ENCODE peak calls at places on chromosome 14, in six cellular contexts. N is body of pancreas, O is right lobe of liver, W is stomach, L is vagina, I is ovary. G is an unnamed sample. For H3K36me3, the result is how much of the 10 kb centered on the place peaks cover.

GRCh38 chr14:90140956-90141316 is 79.1 kb downstream of the KCNK13 start:
- DNase-seq in N (no peak), W (no peak), I (no peak), L (no peak), O (no peak), G (no peak)

GRCh38 chr14:52944267-52944666 is 6.6 kb downstream of the FERMT2 start:
- DNase-seq in L (no peak), W (no peak), N (no peak), I (no peak), O (no peak), G (no peak)

GRCh38 chr14:61466249-61466904 is 145.0 kb downstream of the PRKCH start:
- DNase-seq in I (peak), W (no peak), N (peak), L (peak), O (no peak), G (no peak)

GRCh38 chr14:35766700-35767082 is 42.4 kb downstream of the RALGAPA1 start:
- DNase-seq in O (no peak), L (no peak), N (no peak), I (no peak), W (no peak), G (no peak)

GRCh38 chr14:52248057-52248456 is 19.4 kb upstream of the PTGDR start:
- DNase-seq in I (no peak), L (no peak), W (no peak), O (no peak), N (no peak), G (no peak)

GRCh38 chr14:33062476-33062875 is 123.8 kb downstream of the NPAS3 start:
- DNase-seq in I (no peak), L (no peak), W (no peak), N (no peak), O (no peak), G (no peak)

GRCh38 chr14:75303415-75303814 is 24.8 kb downstream of the FOS start:
- DNase-seq in O (peak), L (no peak), W (peak), I (peak), N (peak), G (peak)

GRCh38 chr14:52695481-52696091 is at the start of gene ERO1A:
- DNase-seq in I (peak), W (peak), O (peak), N (peak), L (no peak), G (peak)

GRCh38 chr14:92503756-92504491 is 9.7 kb upstream of the RIN3 start:
- DNase-seq in I (no peak), N (no peak), O (peak), L (no peak), W (no peak), G (no peak)

GRCh38 chr14:81450100-81450531 is 50.0 kb upstream of the STON2 start:
- DNase-seq in W (no peak), O (no peak), I (peak), N (no peak), L (no peak), G (no peak)

GRCh38 chr14:85532981-85533820 is 3.3 kb downstream of the FLRT2 start:
- DNase-seq in W (peak), L (peak), I (peak), O (peak), N (peak), G (peak)

GRCh38 chr14:93036652-93037341 is 78.9 kb downstream of the ITPK1 start:
- DNase-seq in L (no peak), I (peak), W (no peak), N (no peak), O (peak), G (no peak)

GRCh38 chr14:60789656-60790055 is 55.1 kb downstream of the MNAT1 start:
- DNase-seq in O (no peak), I (no peak), L (no peak), N (no peak), W (no peak), G (no peak)

GRCh38 chr14:98325761-98326160 is 946.2 kb downstream of the BCL11B start:
- DNase-seq in N (no peak), I (no peak), O (no peak), W (no peak), L (no peak), G (no peak)

GRCh38 chr14:52241102-52241793 is 26.2 kb upstream of the PTGDR start:
- DNase-seq in L (no peak), O (no peak), N (no peak), I (no peak), W (no peak), G (no peak)

GRCh38 chr14:29805415-29806123 is 122.1 kb downstream of the PRKD1 start:
- DNase-seq in L (no peak), O (peak), W (peak), N (peak), I (peak), G (no peak)

GRCh38 chr14:101876539-101876938 is 87.8 kb upstream of the DYNC1H1 start:
- DNase-seq in O (peak), L (peak), W (peak), N (peak), I (peak), G (peak)

GRCh38 chr14:90198541-90198940 is 57.8 kb upstream of the PSMC1 start:
- DNase-seq in N (no peak), I (no peak), L (no peak), O (no peak), W (no peak), G (no peak)

GRCh38 chr14:95291859-95292542 is 27.7 kb downstream of the CLMN start:
- DNase-seq in L (no peak), O (peak), I (peak), W (peak), N (peak), G (peak)

GRCh38 chr14:50964683-50965390 is 20.6 kb upstream of the PYGL start:
- DNase-seq in L (no peak), W (peak), O (no peak), I (peak), N (peak), G (peak)

GRCh38 chr14:53355581-53356112 is 202.5 kb upstream of the DDHD1 start:
- DNase-seq in I (no peak), L (no peak), N (no peak), W (no peak), O (no peak), G (no peak)

GRCh38 chr14:64550539-64551333 is 975 bp downstream of the PPP1R36 start:
- DNase-seq in L (no peak), O (no peak), W (no peak), N (no peak), I (no peak), G (no peak)

GRCh38 chr14:42057176-42057575 is 450.5 kb downstream of the LRFN5 start:
- DNase-seq in N (no peak), O (no peak), W (no peak), L (no peak), I (no peak), G (no peak)

GRCh38 chr14:51369814-51370213 is 129.8 kb downstream of the TMX1 start:
- DNase-seq in W (no peak), I (no peak), O (peak), L (no peak), N (no peak), G (no peak)

GRCh38 chr14:29016050-29016900 is 249.7 kb downstream of the FOXG1 start:
- DNase-seq in N (peak), W (no peak), I (peak), L (no peak), O (peak), G (no peak)

GRCh38 chr14:69335421-69335820 is 62.7 kb downstream of the ERH start:
- DNase-seq in N (no peak), L (no peak), O (no peak), W (no peak), I (no peak), G (peak)

GRCh38 chr14:68627050-68627867 is 165.6 kb downstream of the ZFP36L1 start:
- DNase-seq in I (no peak), O (peak), N (peak), W (peak), L (peak), G (no peak)

GRCh38 chr14:53999061-53999488 is 42.5 kb upstream of the BMP4 start:
- DNase-seq in L (no peak), I (no peak), N (no peak), O (no peak), W (no peak), G (no peak)

GRCh38 chr14:65019944-65020566 is 33.4 kb downstream of the FNTB start:
- DNase-seq in W (peak), O (no peak), N (peak), I (peak), L (no peak), G (peak)

GRCh38 chr14:90675399-90675798 is 140.8 kb downstream of the TTC7B start:
- DNase-seq in I (no peak), O (no peak), W (no peak), L (no peak), N (peak), G (no peak)

GRCh38 chr14:51087024-51087423 is 7.9 kb downstream of the TRIM9 start:
- DNase-seq in L (no peak), I (no peak), N (no peak), W (no peak), O (no peak), G (no peak)

GRCh38 chr14:86086962-86087361 is 557.0 kb downstream of the FLRT2 start:
- DNase-seq in O (no peak), L (no peak), I (no peak), N (no peak), W (no peak), G (no peak)

GRCh38 chr14:69263364-69263763 is 3.4 kb downstream of the GALNT16 start:
- DNase-seq in O (no peak), L (peak), I (peak), W (no peak), N (peak), G (no peak)

GRCh38 chr14:68451676-68452387 is 341.0 kb downstream of the ZFP36L1 start:
- DNase-seq in W (no peak), O (no peak), N (no peak), I (peak), L (no peak), G (no peak)

GRCh38 chr14:74508292-74508731 is 14.7 kb downstream of the ISCA2 start:
- DNase-seq in N (no peak), O (no peak), W (no peak), I (no peak), L (no peak), G (no peak)

GRCh38 chr14:68796418-68797101 is 3.7 kb upstream of the ZFP36L1 start:
- DNase-seq in I (no peak), L (no peak), N (no peak), O (no peak), W (peak), G (no peak)

GRCh38 chr14:90109858-90110257 is 48.1 kb downstream of the KCNK13 start:
- DNase-seq in I (no peak), L (no peak), O (no peak), W (no peak), N (no peak), G (no peak)

GRCh38 chr14:94805726-94806288 is 35.9 kb upstream of the GSC start:
- DNase-seq in N (peak), O (no peak), L (no peak), I (no peak), W (no peak), G (peak)

GRCh38 chr14:74563233-74563585 is 48.8 kb downstream of the LTBP2 start:
- DNase-seq in N (no peak), O (no peak), I (no peak), W (no peak), L (no peak), G (no peak)

GRCh38 chr14:92456215-92457017 is 57.2 kb upstream of the RIN3 start:
- DNase-seq in W (peak), O (peak), L (no peak), N (peak), I (peak), G (peak)

GRCh38 chr14:103336191-103336590 is 2.2 kb downstream of the EIF5 start:
- DNase-seq in N (no peak), O (no peak), I (no peak), W (no peak), L (no peak), G (no peak)

GRCh38 chr14:103337794-103338193 is 3.8 kb downstream of the EIF5 start:
- DNase-seq in L (no peak), W (no peak), I (no peak), O (no peak), N (no peak), G (no peak)

GRCh38 chr14:103333754-103334643 is at the start of gene EIF5:
- DNase-seq in O (peak), N (peak), W (peak), L (peak), I (peak), G (peak)

GRCh38 chr14:103332143-103332919 is 1.7 kb upstream of the EIF5 start:
- DNase-seq in I (peak), O (no peak), W (no peak), L (no peak), N (no peak), G (no peak)

DNA sequence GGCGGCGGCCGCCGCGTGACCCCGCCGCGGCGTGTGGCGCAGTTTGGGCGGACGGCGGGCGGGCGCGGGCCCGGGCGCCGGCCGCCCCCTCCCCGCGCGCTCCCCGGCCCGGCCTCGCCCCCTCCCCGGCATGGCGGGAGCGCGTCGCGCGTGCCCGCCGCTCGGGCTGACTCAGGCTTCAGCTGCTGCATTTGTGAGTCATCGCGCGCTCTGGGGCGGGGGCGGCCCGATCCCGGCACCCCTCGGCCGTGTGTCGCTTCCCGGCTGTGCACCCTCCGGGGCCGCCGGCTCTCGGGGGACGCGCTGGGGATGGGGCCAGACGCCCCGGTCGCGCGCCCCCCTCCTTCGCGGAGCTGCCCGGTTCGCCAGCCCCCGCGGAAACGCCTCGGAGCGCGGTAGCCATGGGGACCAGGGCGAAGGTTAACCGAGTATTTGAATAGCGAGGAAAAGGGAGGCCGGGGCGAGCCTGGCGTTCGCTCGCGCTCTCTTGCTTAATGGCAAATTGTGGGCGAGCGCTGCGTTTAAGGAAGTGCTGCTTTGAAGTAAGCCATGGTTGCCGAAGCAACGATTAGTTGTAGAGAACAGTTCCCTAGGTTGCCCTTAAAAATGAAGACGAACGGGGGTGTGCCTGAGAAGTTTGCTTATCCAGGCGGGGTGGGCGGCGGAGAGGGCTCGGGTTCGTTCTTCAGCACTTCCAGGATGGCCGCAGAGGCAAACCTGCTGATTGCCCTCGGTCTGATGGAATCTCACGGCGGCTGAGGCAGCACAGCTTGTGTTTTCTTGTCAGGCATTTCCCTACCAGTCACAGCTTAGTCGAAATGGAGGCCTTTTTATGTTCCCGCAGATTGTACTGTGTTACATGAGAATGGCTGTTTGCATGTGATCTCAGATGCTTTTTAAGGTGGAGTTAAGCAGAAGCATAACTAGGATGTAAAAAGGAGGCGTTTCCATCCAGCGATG is 887 bp downstream of the EIF5 start:
- DNase-seq in L (no peak), I (peak), W (peak), N (peak), O (peak), G (peak)
- TF ChIP-seq POLR2A in L (no peak), I (no peak), W (no peak), N (no peak), O (peak), G (peak)

GRCh38 chr14:31190220-31190605 is 17.4 kb downstream of the HECTD1 start:
- DNase-seq in O (no peak), W (no peak), I (no peak), N (no peak), L (no peak), G (no peak)
- H3K36me3 ChIP-seq in O (under half), W (under half), I (under half), N (under half), L (under half), G (under half)

GRCh38 chr14:96614528-96614927 is 112.3 kb downstream of the PAPOLA start:
- DNase-seq in N (no peak), I (no peak), L (no peak), O (no peak), W (no peak), G (no peak)

GRCh38 chr14:96617635-96618034 is 115.5 kb downstream of the PAPOLA start:
- DNase-seq in I (no peak), O (no peak), L (no peak), W (no peak), N (no peak), G (no peak)

GRCh38 chr14:96616168-96616681 is 114.0 kb downstream of the PAPOLA start:
- DNase-seq in I (no peak), N (peak), W (no peak), L (no peak), O (no peak), G (no peak)
- H3K27ac ChIP-seq in I (no peak), N (no peak), W (no peak), L (no peak), O (no peak), G (no peak)

DNA sequence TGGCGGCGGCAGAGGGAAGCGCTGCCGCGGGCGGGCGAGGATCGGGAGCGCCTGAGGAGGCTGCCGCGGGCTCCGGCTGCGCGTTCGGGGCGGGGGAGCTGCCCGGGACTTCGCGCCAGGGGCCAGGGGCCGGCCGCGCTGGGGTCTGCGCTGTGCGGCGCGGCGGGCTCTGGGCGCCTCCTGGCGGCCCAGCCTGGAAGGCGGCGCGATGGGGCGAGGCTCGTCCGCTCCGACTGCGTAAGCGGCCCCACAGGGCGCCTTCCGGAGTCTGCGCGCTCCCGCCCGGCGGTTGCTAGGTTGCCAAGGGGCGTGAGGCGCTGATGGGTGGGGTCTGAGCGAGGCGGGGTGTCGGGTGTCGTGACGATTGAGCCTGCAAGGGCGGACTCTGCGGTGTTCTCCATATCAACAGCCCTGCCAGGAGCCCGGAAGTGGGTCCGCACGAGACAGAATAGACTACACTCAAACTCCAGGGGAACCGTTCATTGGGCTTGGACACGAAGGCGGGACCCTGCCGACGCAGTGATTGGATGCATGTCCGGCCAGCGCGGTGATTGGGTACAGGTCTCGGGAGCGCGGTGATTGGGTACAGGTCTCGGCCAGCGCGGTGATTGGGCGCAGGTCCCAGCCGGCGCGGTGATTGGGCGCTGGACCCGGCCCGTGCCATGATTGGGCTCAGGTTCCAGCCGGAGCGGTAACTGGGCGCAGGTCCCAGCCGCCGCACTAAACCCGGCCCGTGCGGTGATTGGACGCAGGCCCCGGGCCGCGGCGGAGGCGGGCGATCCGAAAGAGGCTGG is at the start of gene TEDC1:
- DNase-seq in L (peak), N (peak), O (peak), I (peak), W (peak), G (peak)
- TF ChIP-seq POLR2A in L (peak), N (peak), O (peak), I (peak), W (no peak), G (peak)

GRCh38 chr14:77469041-77469440 is 11.1 kb downstream of the AHSA1 start:
- DNase-seq in O (no peak), L (no peak), W (no peak), N (no peak), I (no peak), G (no peak)

GRCh38 chr14:77470192-77470870 is 12.4 kb downstream of the AHSA1 start:
- DNase-seq in N (no peak), W (no peak), L (no peak), O (no peak), I (no peak), G (peak)

GRCh38 chr14:77469539-77469938 is 11.6 kb downstream of the AHSA1 start:
- DNase-seq in O (no peak), N (no peak), L (no peak), W (no peak), I (no peak), G (no peak)

GRCh38 chr14:77467801-77468200 is 9.9 kb downstream of the AHSA1 start:
- DNase-seq in N (no peak), O (no peak), W (no peak), I (no peak), L (no peak), G (no peak)
- H3K36me3 ChIP-seq in N (under half), O (under half), W (half or more), I (under half), L (under half), G (under half)

GRCh38 chr14:100536721-100537700 is 50.2 kb downstream of the BEGAIN start:
- DNase-seq in O (peak), W (peak), N (peak), L (no peak), I (peak), G (no peak)

GRCh38 chr14:100533647-100534485 is 53.4 kb downstream of the BEGAIN start:
- DNase-seq in I (peak), O (peak), W (peak), N (peak), L (peak), G (peak)

GRCh38 chr14:100536141-100536540 is 51.1 kb downstream of the BEGAIN start:
- DNase-seq in O (peak), N (no peak), I (no peak), L (no peak), W (no peak), G (no peak)

GRCh38 chr14:100534528-100535286 is 52.5 kb downstream of the BEGAIN start:
- DNase-seq in O (peak), I (peak), L (peak), N (peak), W (no peak), G (no peak)

GRCh38 chr14:100535287-100536131 is 51.7 kb downstream of the BEGAIN start:
- DNase-seq in O (peak), N (peak), W (no peak), L (peak), I (peak), G (no peak)
- H3K27ac ChIP-seq in O (peak), N (peak), W (no peak), L (no peak), I (no peak), G (no peak)

GRCh38 chr14:39884091-39884490 is 451.9 kb upstream of the FBXO33 start:
- DNase-seq in O (no peak), I (no peak), N (no peak), W (no peak), L (no peak), G (no peak)

GRCh38 chr14:39880965-39881364 is 448.7 kb upstream of the FBXO33 start:
- DNase-seq in O (no peak), N (no peak), L (no peak), W (no peak), I (no peak), G (no peak)

GRCh38 chr14:39876935-39877334 is 444.7 kb upstream of the FBXO33 start:
- DNase-seq in N (no peak), I (no peak), W (no peak), L (no peak), O (no peak), G (no peak)

GRCh38 chr14:39875028-39875427 is 442.8 kb upstream of the FBXO33 start:
- DNase-seq in W (no peak), L (no peak), O (no peak), I (no peak), N (no peak), G (no peak)

GRCh38 chr14:39880106-39880695 is 448.0 kb upstream of the FBXO33 start:
- DNase-seq in I (no peak), L (no peak), N (no peak), W (no peak), O (no peak), G (no peak)
- TF ChIP-seq POLR2A in I (no peak), L (no peak), N (no peak), W (no peak), O (no peak), G (no peak)

G was measured in prostate gland.